ENCODE peak calls at places on chromosomes 5 and 9, in nine cellular contexts. One of them, this sample, is unnamed.

GRCh38 chr9:5442400-5443011 is 4.8 kb upstream of the PLGRKT start:
- DNase-seq in hepatocyte: peak
- DNase-seq in right cardiac atrium: no peak
- DNase-seq in LNCaP clone FGC: peak
- DNase-seq in HCT116: no peak
- DNase-seq in suprapubic skin: no peak
- DNase-seq in pancreas: peak
- DNase-seq in neural progenitor cell: peak
- DNase-seq in AG09309: peak
- DNase-seq in this sample: peak

GRCh38 chr5:537621-538071 is 13.4 kb upstream of the SLC9A3 start:
- DNase-seq in hepatocyte: no peak
- DNase-seq in right cardiac atrium: peak
- DNase-seq in LNCaP clone FGC: no peak
- DNase-seq in HCT116: no peak
- DNase-seq in suprapubic skin: no peak
- DNase-seq in pancreas: no peak
- DNase-seq in neural progenitor cell: no peak
- DNase-seq in AG09309: no peak
- DNase-seq in this sample: no peak

GRCh38 chr5:83085106-83085505 is 7.8 kb downstream of the XRCC4 start:
- DNase-seq in hepatocyte: no peak
- DNase-seq in right cardiac atrium: no peak
- DNase-seq in LNCaP clone FGC: peak
- DNase-seq in HCT116: no peak
- DNase-seq in suprapubic skin: no peak
- DNase-seq in pancreas: no peak
- DNase-seq in neural progenitor cell: no peak
- DNase-seq in AG09309: no peak
- DNase-seq in this sample: no peak

GRCh38 chr5:151414536-151414935 is 32.9 kb upstream of the SLC36A1 start:
- DNase-seq in hepatocyte: no peak
- DNase-seq in right cardiac atrium: no peak
- DNase-seq in LNCaP clone FGC: peak
- DNase-seq in HCT116: no peak
- DNase-seq in suprapubic skin: no peak
- DNase-seq in pancreas: no peak
- DNase-seq in neural progenitor cell: no peak
- DNase-seq in AG09309: no peak
- DNase-seq in this sample: no peak

GRCh38 chr9:131809941-131810344 is 70.1 kb upstream of the RAPGEF1 start:
- DNase-seq in hepatocyte: no peak
- DNase-seq in right cardiac atrium: no peak
- DNase-seq in LNCaP clone FGC: peak
- DNase-seq in HCT116: no peak
- DNase-seq in suprapubic skin: no peak
- DNase-seq in pancreas: no peak
- DNase-seq in neural progenitor cell: no peak
- DNase-seq in AG09309: peak
- DNase-seq in this sample: peak

GRCh38 chr9:36721846-36722588 is 149.3 kb downstream of the MELK start:
- DNase-seq in hepatocyte: peak
- DNase-seq in right cardiac atrium: no peak
- DNase-seq in LNCaP clone FGC: no peak
- DNase-seq in HCT116: no peak
- DNase-seq in suprapubic skin: no peak
- DNase-seq in pancreas: no peak
- DNase-seq in neural progenitor cell: no peak
- DNase-seq in AG09309: no peak
- DNase-seq in this sample: no peak

GRCh38 chr5:14081791-14082190 is 61.4 kb upstream of the TRIO start:
- DNase-seq in hepatocyte: no peak
- DNase-seq in right cardiac atrium: no peak
- DNase-seq in LNCaP clone FGC: no peak
- DNase-seq in HCT116: no peak
- DNase-seq in suprapubic skin: no peak
- DNase-seq in pancreas: no peak
- DNase-seq in neural progenitor cell: no peak
- DNase-seq in AG09309: no peak
- DNase-seq in this sample: no peak

GRCh38 chr9:88651682-88652633 is 117.0 kb downstream of the NXNL2 start:
- DNase-seq in hepatocyte: peak
- DNase-seq in right cardiac atrium: peak
- DNase-seq in LNCaP clone FGC: no peak
- DNase-seq in HCT116: no peak
- DNase-seq in suprapubic skin: peak
- DNase-seq in pancreas: peak
- DNase-seq in neural progenitor cell: no peak
- DNase-seq in AG09309: peak
- DNase-seq in this sample: peak

GRCh38 chr9:113522419-113522818 is 58.9 kb downstream of the RGS3 start:
- DNase-seq in hepatocyte: no peak
- DNase-seq in right cardiac atrium: no peak
- DNase-seq in LNCaP clone FGC: no peak
- DNase-seq in HCT116: no peak
- DNase-seq in suprapubic skin: no peak
- DNase-seq in pancreas: no peak
- DNase-seq in neural progenitor cell: no peak
- DNase-seq in AG09309: no peak
- DNase-seq in this sample: no peak

GRCh38 chr5:126917918-126918623 is 112.3 kb downstream of the MARCHF3 start:
- DNase-seq in hepatocyte: peak
- DNase-seq in right cardiac atrium: no peak
- DNase-seq in LNCaP clone FGC: no peak
- DNase-seq in HCT116: no peak
- DNase-seq in suprapubic skin: no peak
- DNase-seq in pancreas: peak
- DNase-seq in neural progenitor cell: peak
- DNase-seq in AG09309: no peak
- DNase-seq in this sample: no peak

GRCh38 chr9:14221558-14221957 is 92.4 kb downstream of the NFIB start:
- DNase-seq in hepatocyte: no peak
- DNase-seq in right cardiac atrium: no peak
- DNase-seq in LNCaP clone FGC: no peak
- DNase-seq in HCT116: peak
- DNase-seq in suprapubic skin: no peak
- DNase-seq in pancreas: no peak
- DNase-seq in neural progenitor cell: no peak
- DNase-seq in AG09309: peak
- DNase-seq in this sample: peak

GRCh38 chr5:155727512-155728145 is 599.3 kb upstream of the SGCD start:
- DNase-seq in hepatocyte: peak
- DNase-seq in right cardiac atrium: no peak
- DNase-seq in LNCaP clone FGC: no peak
- DNase-seq in HCT116: no peak
- DNase-seq in suprapubic skin: no peak
- DNase-seq in pancreas: no peak
- DNase-seq in neural progenitor cell: peak
- DNase-seq in AG09309: no peak
- DNase-seq in this sample: no peak

GRCh38 chr5:179824745-179825112 is 4.0 kb downstream of the SQSTM1 start:
- DNase-seq in hepatocyte: peak
- DNase-seq in right cardiac atrium: no peak
- DNase-seq in LNCaP clone FGC: no peak
- DNase-seq in HCT116: no peak
- DNase-seq in suprapubic skin: no peak
- DNase-seq in pancreas: no peak
- DNase-seq in neural progenitor cell: no peak
- DNase-seq in AG09309: no peak
- DNase-seq in this sample: no peak

GRCh38 chr5:145838276-145838675 is 3.1 kb upstream of the PRELID2 start:
- DNase-seq in hepatocyte: peak
- DNase-seq in right cardiac atrium: no peak
- DNase-seq in LNCaP clone FGC: no peak
- DNase-seq in HCT116: no peak
- DNase-seq in suprapubic skin: no peak
- DNase-seq in pancreas: peak
- DNase-seq in neural progenitor cell: peak
- DNase-seq in AG09309: no peak
- DNase-seq in this sample: no peak

GRCh38 chr5:6449465-6450158 is 953 bp downstream of the UBE2QL1 start:
- DNase-seq in hepatocyte: no peak
- DNase-seq in right cardiac atrium: no peak
- DNase-seq in LNCaP clone FGC: no peak
- DNase-seq in HCT116: no peak
- DNase-seq in suprapubic skin: no peak
- DNase-seq in pancreas: no peak
- DNase-seq in neural progenitor cell: no peak
- DNase-seq in AG09309: no peak
- DNase-seq in this sample: no peak

GRCh38 chr5:147661576-147661975 is 121.0 kb downstream of the JAKMIP2 start:
- DNase-seq in hepatocyte: no peak
- DNase-seq in right cardiac atrium: no peak
- DNase-seq in LNCaP clone FGC: no peak
- DNase-seq in HCT116: no peak
- DNase-seq in suprapubic skin: no peak
- DNase-seq in pancreas: no peak
- DNase-seq in neural progenitor cell: no peak
- DNase-seq in AG09309: no peak
- DNase-seq in this sample: no peak

GRCh38 chr9:131641618-131642495 is 96.5 kb downstream of the PRRT1B start:
- DNase-seq in hepatocyte: peak
- DNase-seq in right cardiac atrium: peak
- DNase-seq in LNCaP clone FGC: no peak
- DNase-seq in HCT116: no peak
- DNase-seq in suprapubic skin: no peak
- DNase-seq in pancreas: no peak
- DNase-seq in neural progenitor cell: no peak
- DNase-seq in AG09309: peak
- DNase-seq in this sample: no peak

GRCh38 chr5:150139334-150139733 is 16.3 kb downstream of the PDGFRB start:
- DNase-seq in hepatocyte: no peak
- DNase-seq in right cardiac atrium: no peak
- DNase-seq in LNCaP clone FGC: no peak
- DNase-seq in HCT116: no peak
- DNase-seq in suprapubic skin: no peak
- DNase-seq in pancreas: no peak
- DNase-seq in neural progenitor cell: no peak
- DNase-seq in AG09309: no peak
- DNase-seq in this sample: no peak

GRCh38 chr5:132424167-132424935 is 54.8 kb downstream of the SLC22A5 start:
- DNase-seq in hepatocyte: peak
- DNase-seq in right cardiac atrium: no peak
- DNase-seq in LNCaP clone FGC: no peak
- DNase-seq in HCT116: no peak
- DNase-seq in suprapubic skin: no peak
- DNase-seq in pancreas: no peak
- DNase-seq in neural progenitor cell: no peak
- DNase-seq in AG09309: no peak
- DNase-seq in this sample: no peak
- H3K4me3 ChIP-seq in hepatocyte: no peak
- H3K4me3 ChIP-seq in right cardiac atrium: no peak
- H3K4me3 ChIP-seq in LNCaP clone FGC: no peak
- H3K4me3 ChIP-seq in HCT116: no peak
- H3K4me3 ChIP-seq in suprapubic skin: no peak
- H3K4me3 ChIP-seq in pancreas: no peak
- H3K4me3 ChIP-seq in neural progenitor cell: no peak
- H3K4me3 ChIP-seq in AG09309: no peak
- H3K4me3 ChIP-seq in this sample: no peak

DNA sequence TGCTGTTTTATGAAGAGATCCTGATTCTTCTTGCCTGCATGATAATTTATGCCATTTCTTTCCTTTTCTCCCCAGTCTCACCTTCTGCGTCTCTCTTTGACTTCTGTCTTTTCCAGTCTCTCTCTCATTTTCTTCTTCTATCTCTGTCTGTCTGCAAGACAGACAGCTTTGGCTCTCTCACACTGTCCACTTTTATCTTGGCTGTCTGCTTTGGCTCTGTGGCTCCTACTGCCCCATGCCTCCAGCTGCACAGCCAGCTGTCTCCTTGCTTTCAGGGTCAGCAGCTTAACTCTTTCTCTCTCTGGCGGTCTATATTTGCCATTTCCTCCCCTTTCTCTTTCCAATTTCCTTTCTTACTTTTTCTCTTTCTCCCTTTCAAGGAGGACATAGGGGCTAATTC is 971.1 kb upstream of the COX7C start:
- DNase-seq in hepatocyte: no peak
- DNase-seq in right cardiac atrium: no peak
- DNase-seq in LNCaP clone FGC: no peak
- DNase-seq in HCT116: no peak
- DNase-seq in suprapubic skin: no peak
- DNase-seq in pancreas: no peak
- DNase-seq in neural progenitor cell: no peak
- DNase-seq in AG09309: no peak
- DNase-seq in this sample: no peak
- H3K4me3 ChIP-seq in hepatocyte: no peak
- H3K4me3 ChIP-seq in right cardiac atrium: no peak
- H3K4me3 ChIP-seq in LNCaP clone FGC: peak
- H3K4me3 ChIP-seq in HCT116: no peak
- H3K4me3 ChIP-seq in suprapubic skin: no peak
- H3K4me3 ChIP-seq in pancreas: no peak
- H3K4me3 ChIP-seq in neural progenitor cell: no peak
- H3K4me3 ChIP-seq in AG09309: no peak
- H3K4me3 ChIP-seq in this sample: no peak

DNA sequence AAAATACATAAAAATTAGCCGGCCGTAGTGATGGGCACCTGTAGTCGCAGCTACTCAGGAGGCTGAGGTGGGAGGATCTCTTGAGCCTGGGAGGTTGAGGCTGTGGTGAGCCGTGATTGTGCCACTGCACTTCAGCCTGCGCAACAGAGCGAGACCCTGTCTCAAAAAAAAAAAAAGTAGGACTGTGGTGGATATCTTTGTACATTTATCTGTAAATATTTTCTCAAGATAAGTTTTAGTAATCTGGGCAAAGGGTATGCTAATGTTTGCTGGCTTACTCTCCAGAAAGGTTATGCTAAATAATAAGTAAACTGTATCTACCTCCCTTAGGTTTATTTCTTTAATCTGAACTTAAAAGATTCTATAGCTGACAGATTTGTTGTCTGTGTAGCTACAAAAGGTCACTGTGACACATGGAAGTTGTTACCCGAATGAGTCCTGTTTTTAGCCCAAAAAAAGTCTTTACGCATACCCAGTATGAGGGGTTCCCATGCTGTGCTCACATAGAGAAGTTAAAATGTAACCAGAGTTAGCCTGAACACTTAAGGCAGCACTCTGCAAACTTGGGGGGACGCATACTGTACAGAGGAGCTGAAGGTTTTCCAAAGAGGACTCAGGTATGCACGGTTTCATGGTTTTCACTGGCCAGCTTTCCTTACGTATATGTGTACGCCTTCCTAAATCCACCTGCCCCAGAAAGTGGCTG is 206.3 kb downstream of the PBX3 start:
- DNase-seq in hepatocyte: no peak
- DNase-seq in right cardiac atrium: no peak
- DNase-seq in LNCaP clone FGC: no peak
- DNase-seq in HCT116: no peak
- DNase-seq in suprapubic skin: no peak
- DNase-seq in pancreas: no peak
- DNase-seq in neural progenitor cell: no peak
- DNase-seq in AG09309: no peak
- DNase-seq in this sample: no peak
- H3K4me3 ChIP-seq in hepatocyte: no peak
- H3K4me3 ChIP-seq in right cardiac atrium: no peak
- H3K4me3 ChIP-seq in LNCaP clone FGC: no peak
- H3K4me3 ChIP-seq in HCT116: no peak
- H3K4me3 ChIP-seq in suprapubic skin: no peak
- H3K4me3 ChIP-seq in pancreas: no peak
- H3K4me3 ChIP-seq in neural progenitor cell: no peak
- H3K4me3 ChIP-seq in AG09309: no peak
- H3K4me3 ChIP-seq in this sample: no peak

GRCh38 chr5:103894882-103895281 is 332.3 kb upstream of the NUDT12 start:
- DNase-seq in hepatocyte: no peak
- DNase-seq in right cardiac atrium: no peak
- DNase-seq in LNCaP clone FGC: no peak
- DNase-seq in HCT116: no peak
- DNase-seq in suprapubic skin: no peak
- DNase-seq in pancreas: no peak
- DNase-seq in neural progenitor cell: peak
- DNase-seq in AG09309: peak
- DNase-seq in this sample: peak
- H3K4me3 ChIP-seq in hepatocyte: no peak
- H3K4me3 ChIP-seq in right cardiac atrium: no peak
- H3K4me3 ChIP-seq in LNCaP clone FGC: no peak
- H3K4me3 ChIP-seq in HCT116: no peak
- H3K4me3 ChIP-seq in suprapubic skin: no peak
- H3K4me3 ChIP-seq in pancreas: no peak
- H3K4me3 ChIP-seq in neural progenitor cell: no peak
- H3K4me3 ChIP-seq in AG09309: no peak
- H3K4me3 ChIP-seq in this sample: no peak